ENCODE peak calls at places on chromosomes 16 and 17, in four cellular contexts. L is WTC11, J is SK-N-SH, A is K562. E is an unnamed sample.

GRCh38 chr16:50259334-50260205 is 6.8 kb upstream of the ADCY7 start:
- DNase-seq in L (no peak), J (peak), A (no peak), E (no peak)

GRCh38 chr16:73329363-73330306 is 281.7 kb upstream of the ZFHX3 start:
- DNase-seq in A (no peak), L (peak), J (peak), E (peak)

GRCh38 chr16:80231888-80232287 is 308.9 kb upstream of the DYNLRB2 start:
- DNase-seq in J (no peak), L (no peak), A (no peak), E (peak)

GRCh38 chr17:17117923-17118322 is 75.7 kb downstream of the MPRIP start:
- DNase-seq in L (no peak), A (no peak), J (no peak), E (no peak)

GRCh38 chr16:81889896-81890634 is 111.0 kb downstream of the PLCG2 start:
- DNase-seq in L (peak), J (peak), A (peak), E (peak)

GRCh38 chr16:84253173-84253572 is 13.4 kb upstream of the KCNG4 start:
- DNase-seq in L (no peak), A (no peak), J (no peak), E (no peak)

GRCh38 chr17:29565643-29566472 is 979 bp downstream of the ABHD15 start:
- DNase-seq in A (no peak), J (peak), L (peak), E (peak)

GRCh38 chr17:50037321-50038107 is 18.4 kb upstream of the ITGA3 start:
- DNase-seq in A (no peak), J (peak), L (no peak), E (no peak)

GRCh38 chr17:74883241-74883750 is 10.1 kb downstream of the FADS6 start:
- DNase-seq in A (no peak), J (no peak), L (no peak), E (no peak)

DNA sequence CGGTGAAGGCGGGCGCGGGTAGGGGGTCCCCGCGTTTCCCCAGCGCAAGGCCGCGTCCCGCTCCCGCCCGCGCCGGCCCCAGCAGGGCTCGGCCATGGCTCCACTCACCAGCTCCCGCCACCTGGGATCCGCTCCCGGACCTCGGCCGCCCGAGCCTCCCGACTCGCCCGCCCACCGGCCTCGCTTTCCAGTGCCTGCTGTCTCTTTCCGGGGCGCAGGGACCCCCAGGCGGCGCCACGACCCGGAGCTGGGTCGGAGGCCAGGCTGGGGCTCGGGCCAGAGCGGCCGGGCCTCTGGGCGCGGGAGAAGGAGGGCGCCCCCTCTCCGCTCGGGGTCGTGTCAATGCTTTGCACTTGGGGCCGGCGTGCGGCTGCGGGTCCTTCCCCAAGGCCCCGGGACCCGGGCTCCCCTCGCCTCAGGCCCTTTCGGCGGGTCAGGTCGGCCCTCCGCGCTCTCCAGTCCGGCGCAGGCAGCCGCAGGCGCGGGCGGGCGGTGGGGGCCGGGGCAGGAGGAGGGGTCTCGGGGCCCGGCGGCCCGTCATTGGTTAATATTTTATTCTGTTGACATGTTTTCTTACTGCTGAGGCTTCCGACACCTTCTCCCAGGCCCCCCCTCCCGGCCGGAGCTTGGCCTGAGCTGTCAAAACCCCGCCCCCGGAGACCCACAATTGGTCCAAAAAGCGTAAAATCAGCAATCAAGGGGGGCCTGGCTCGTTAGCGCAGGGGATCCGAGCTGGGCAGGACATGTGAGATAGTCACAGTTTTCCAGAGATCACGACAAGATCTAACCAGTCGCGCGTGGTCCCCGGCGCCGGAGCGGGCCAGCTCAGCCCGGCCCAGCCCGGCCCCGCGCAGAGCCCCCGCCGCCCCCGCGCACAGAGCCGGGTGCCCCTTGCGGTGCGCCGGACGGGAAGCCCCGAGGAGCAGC is at the start of gene TBX2:
- DNase-seq in L (peak), A (no peak), J (peak), E (peak)
- TF ChIP-seq FOXJ3 in L (no peak), A (no peak), J (no peak), E (no peak)

GRCh38 chr16:456891-457483 is 31.5 kb downstream of the RAB11FIP3 start:
- DNase-seq in L (no peak), J (peak), A (no peak), E (no peak)
- TF ChIP-seq FOXJ3 in L (no peak), J (no peak), A (no peak), E (no peak)

DNA sequence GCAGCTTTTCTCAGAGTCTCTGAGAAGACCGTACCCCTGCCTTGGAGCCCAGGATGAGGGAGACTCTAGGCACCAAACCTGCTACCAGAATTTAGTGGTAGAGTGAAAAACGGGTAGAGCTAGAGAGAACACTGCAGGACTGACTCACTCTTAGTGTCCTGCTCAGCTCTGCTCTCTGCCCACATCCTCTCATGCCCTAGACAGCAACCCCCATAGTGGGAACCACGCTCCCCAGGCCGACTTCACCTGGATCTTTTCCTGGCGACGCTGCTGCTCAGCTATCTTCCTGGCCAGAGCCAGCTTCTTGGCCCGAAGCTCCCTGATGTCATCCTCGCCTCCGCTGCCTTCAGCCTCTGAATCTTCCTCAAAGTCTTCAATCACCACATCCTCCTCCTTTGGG is 26.7 kb downstream of the HIC1 start:
- DNase-seq in A (no peak), L (no peak), J (no peak), E (no peak)
- TF ChIP-seq FOXJ3 in A (no peak), L (no peak), J (no peak), E (no peak)

DNA sequence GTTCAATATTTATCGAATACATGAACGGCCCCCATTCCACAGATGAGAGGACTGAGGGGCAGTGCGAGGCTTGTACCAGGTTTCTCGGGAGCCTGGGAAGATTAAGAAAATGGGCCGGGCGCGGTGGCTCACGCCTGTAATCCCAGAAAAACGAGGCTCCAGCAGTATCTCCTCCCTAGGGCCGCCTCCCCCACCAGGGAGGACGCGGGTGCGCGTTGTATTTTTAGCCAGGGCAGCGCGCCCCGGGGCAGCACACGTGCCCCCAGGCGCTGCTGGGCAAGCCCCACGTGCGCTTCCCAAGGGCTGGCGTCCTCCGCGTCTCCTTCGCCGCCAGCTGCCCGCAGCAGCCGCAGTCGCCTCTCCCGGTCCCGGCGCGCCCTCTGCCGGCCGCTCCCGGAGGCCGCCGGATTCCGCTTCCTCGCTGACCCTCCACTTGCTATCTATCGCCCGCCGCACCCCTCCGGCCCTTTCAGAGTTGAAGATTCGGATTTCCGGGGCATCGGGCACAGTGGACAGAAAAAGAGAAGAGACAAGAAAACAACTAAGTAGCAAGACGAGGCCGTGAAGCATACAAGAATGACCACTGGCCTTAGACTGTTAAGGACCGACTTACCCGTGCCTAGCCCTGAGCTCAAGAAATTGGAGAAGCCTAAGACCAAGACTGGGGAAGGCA is 1.9 kb upstream of the YBX2 start:
- DNase-seq in L (peak), A (peak), J (peak), E (peak)
- TF ChIP-seq FOXJ3 in L (no peak), A (no peak), J (no peak), E (no peak)

E was measured in HepG2.